ENCODE peak calls at places on chromosomes 4 and X, in eight cellular contexts. Y is HTR-8/SVneo; V is nucleus accumbens; K is activated T-helper 1 cell treated with anti-CD3 and anti-CD28 coated beads, Interleukin-2, amount 50 U/mL, for 16 hours; J is non-pigmented ciliary epithelial cell; C is NCI-H1105 treated with DMSO at 0.1 percent for 48 hours; U is ACHN; Q is activated naive CD4-positive, alpha-beta T cell treated with anti-CD3 and anti-CD28 coated beads for 36 hours. P is an unnamed sample.

GRCh38 chrX:150366951-150367545 is 3.9 kb downstream of the MAMLD1 start:
- DNase-seq in Y (no peak), U (peak), C (no peak), V (no peak), K (no peak), J (no peak), Q (peak), P (peak)

GRCh38 chr4:87060957-87061356 is 126.1 kb downstream of the AFF1 start:
- DNase-seq in U (no peak), Q (no peak), C (no peak), V (no peak), K (no peak), Y (peak), J (no peak), P (no peak)

GRCh38 chrX:30938295-30938694 is 49.2 kb upstream of the TAB3 start:
- DNase-seq in C (no peak), Q (no peak), J (no peak), K (no peak), U (no peak), V (no peak), Y (no peak), P (no peak)

GRCh38 chr4:153528705-153529493 is 62.7 kb downstream of the TMEM131L start:
- DNase-seq in V (no peak), Y (no peak), K (no peak), Q (no peak), U (no peak), J (no peak), C (no peak), P (no peak)

GRCh38 chr4:108219998-108220397 is 51.3 kb upstream of the LEF1 start:
- DNase-seq in J (no peak), V (no peak), Y (no peak), U (no peak), K (no peak), C (no peak), Q (no peak), P (no peak)

GRCh38 chrX:154793084-154793483 is 12.2 kb downstream of the MPP1 start:
- DNase-seq in U (no peak), Y (no peak), K (no peak), Q (no peak), C (no peak), V (no peak), J (no peak), P (no peak)

GRCh38 chrX:13293700-13294099 is 26.2 kb downstream of the ATXN3L start:
- DNase-seq in C (peak), Q (no peak), K (no peak), Y (peak), J (no peak), V (no peak), U (no peak), P (peak)

GRCh38 chr4:5804656-5805055 is 88.2 kb downstream of the CRMP1 start:
- DNase-seq in Y (no peak), J (no peak), C (no peak), Q (no peak), V (no peak), U (no peak), K (no peak), P (no peak)

GRCh38 chrX:111168314-111168713 is 72.3 kb downstream of the PAK3 start:
- DNase-seq in J (no peak), Q (peak), V (no peak), K (no peak), U (peak), C (peak), Y (no peak), P (peak)

GRCh38 chr4:124144302-124144701 is 568.2 kb downstream of the ANKRD50 start:
- DNase-seq in U (peak), J (no peak), K (no peak), C (peak), V (no peak), Y (no peak), Q (no peak), P (peak)

GRCh38 chr4:184978211-184978610 is 40.1 kb upstream of the HELT start:
- DNase-seq in V (no peak), Q (no peak), K (no peak), Y (no peak), C (no peak), U (no peak), J (no peak), P (no peak)

GRCh38 chrX:10536744-10537143 is 83.6 kb downstream of the MID1 start:
- DNase-seq in Q (no peak), Y (no peak), C (no peak), V (no peak), J (no peak), K (no peak), U (no peak), P (no peak)

GRCh38 chrX:31423575-31424284 is 351.9 kb upstream of the FTHL17 start:
- DNase-seq in K (no peak), Y (peak), J (no peak), U (peak), C (peak), Q (peak), V (peak), P (peak)

GRCh38 chrX:132044953-132045352 is 21.9 kb downstream of the STK26 start:
- DNase-seq in C (no peak), V (no peak), Q (no peak), U (no peak), K (no peak), J (no peak), Y (no peak), P (no peak)

GRCh38 chr4:143302526-143302925 is 34.1 kb upstream of the GAB1 start:
- DNase-seq in Q (no peak), K (no peak), Y (no peak), J (no peak), C (no peak), V (no peak), U (no peak), P (peak)

GRCh38 chr4:60805500-60806313 is 394.4 kb upstream of the ADGRL3 start:
- DNase-seq in C (no peak), Y (no peak), U (peak), Q (no peak), V (no peak), K (no peak), J (peak), P (peak)

GRCh38 chrX:39642071-39642470 is 455.7 kb downstream of the BCOR start:
- DNase-seq in J (no peak), Y (no peak), V (no peak), C (no peak), Q (no peak), K (no peak), U (no peak), P (no peak)

GRCh38 chrX:68179355-68179754 is 253.9 kb downstream of the OPHN1 start:
- DNase-seq in K (no peak), C (no peak), Y (no peak), U (no peak), Q (no peak), V (no peak), J (no peak), P (no peak)

P was measured in A673.